ENCODE peak calls at places on chromosomes 11 and 22, in nine cellular contexts. One of them, this sample, is unnamed.

GRCh38 chr11:78432956-78433355 is 15.3 kb upstream of the GAB2 start:
- DNase-seq in lung: no peak
- DNase-seq in lower lobe of right lung: no peak
- DNase-seq in endothelial cell of umbilical vein: no peak
- DNase-seq in fibroblast of the aortic adventitia: no peak
- DNase-seq in HFFc6: no peak
- DNase-seq in Peyer's patch: no peak
- DNase-seq in adrenal gland: no peak
- DNase-seq in NB4: no peak
- DNase-seq in this sample: no peak

GRCh38 chr11:111119751-111120150 is 125.8 kb upstream of the POU2AF2 start:
- DNase-seq in lung: no peak
- DNase-seq in lower lobe of right lung: no peak
- DNase-seq in endothelial cell of umbilical vein: no peak
- DNase-seq in fibroblast of the aortic adventitia: peak
- DNase-seq in HFFc6: no peak
- DNase-seq in Peyer's patch: no peak
- DNase-seq in adrenal gland: no peak
- DNase-seq in NB4: no peak
- DNase-seq in this sample: no peak

GRCh38 chr22:49925525-49926128 is 7.2 kb downstream of the CRELD2 start:
- DNase-seq in lung: no peak
- DNase-seq in lower lobe of right lung: no peak
- DNase-seq in endothelial cell of umbilical vein: no peak
- DNase-seq in fibroblast of the aortic adventitia: no peak
- DNase-seq in HFFc6: no peak
- DNase-seq in Peyer's patch: peak
- DNase-seq in adrenal gland: no peak
- DNase-seq in NB4: no peak
- DNase-seq in this sample: no peak

GRCh38 chr11:117459979-117460300 is 132.3 kb downstream of the CEP164 start:
- DNase-seq in lung: no peak
- DNase-seq in lower lobe of right lung: no peak
- DNase-seq in endothelial cell of umbilical vein: no peak
- DNase-seq in fibroblast of the aortic adventitia: no peak
- DNase-seq in HFFc6: no peak
- DNase-seq in Peyer's patch: no peak
- DNase-seq in adrenal gland: peak
- DNase-seq in NB4: peak
- DNase-seq in this sample: no peak

GRCh38 chr22:28706845-28707244 is 27.2 kb upstream of the TTC28 start:
- DNase-seq in lung: no peak
- DNase-seq in lower lobe of right lung: no peak
- DNase-seq in endothelial cell of umbilical vein: no peak
- DNase-seq in fibroblast of the aortic adventitia: no peak
- DNase-seq in HFFc6: no peak
- DNase-seq in Peyer's patch: no peak
- DNase-seq in adrenal gland: no peak
- DNase-seq in NB4: no peak
- DNase-seq in this sample: no peak

GRCh38 chr11:71197096-71197495 is 55.3 kb downstream of the SHANK2 start:
- DNase-seq in lung: no peak
- DNase-seq in lower lobe of right lung: no peak
- DNase-seq in endothelial cell of umbilical vein: no peak
- DNase-seq in fibroblast of the aortic adventitia: no peak
- DNase-seq in HFFc6: no peak
- DNase-seq in Peyer's patch: no peak
- DNase-seq in adrenal gland: no peak
- DNase-seq in NB4: no peak
- DNase-seq in this sample: no peak

GRCh38 chr11:72238040-72238450 is 5.9 kb downstream of the PHOX2A start:
- DNase-seq in lung: peak
- DNase-seq in lower lobe of right lung: peak
- DNase-seq in endothelial cell of umbilical vein: peak
- DNase-seq in fibroblast of the aortic adventitia: peak
- DNase-seq in HFFc6: peak
- DNase-seq in Peyer's patch: peak
- DNase-seq in adrenal gland: peak
- DNase-seq in NB4: peak
- DNase-seq in this sample: peak

GRCh38 chr11:78038697-78039313 is 15.7 kb upstream of the KCTD14 start:
- DNase-seq in lung: peak
- DNase-seq in lower lobe of right lung: no peak
- DNase-seq in endothelial cell of umbilical vein: peak
- DNase-seq in fibroblast of the aortic adventitia: no peak
- DNase-seq in HFFc6: no peak
- DNase-seq in Peyer's patch: peak
- DNase-seq in adrenal gland: no peak
- DNase-seq in NB4: no peak
- DNase-seq in this sample: no peak

GRCh38 chr11:119626197-119626909 is 102.6 kb downstream of the NECTIN1 start:
- DNase-seq in lung: no peak
- DNase-seq in lower lobe of right lung: no peak
- DNase-seq in endothelial cell of umbilical vein: no peak
- DNase-seq in fibroblast of the aortic adventitia: no peak
- DNase-seq in HFFc6: no peak
- DNase-seq in Peyer's patch: no peak
- DNase-seq in adrenal gland: peak
- DNase-seq in NB4: no peak
- DNase-seq in this sample: no peak

GRCh38 chr11:112662554-112662953 is 298.7 kb upstream of the NCAM1 start:
- DNase-seq in lung: no peak
- DNase-seq in lower lobe of right lung: no peak
- DNase-seq in endothelial cell of umbilical vein: no peak
- DNase-seq in fibroblast of the aortic adventitia: no peak
- DNase-seq in HFFc6: no peak
- DNase-seq in Peyer's patch: no peak
- DNase-seq in adrenal gland: no peak
- DNase-seq in NB4: no peak
- DNase-seq in this sample: no peak

GRCh38 chr11:33893711-33894401 is 2.0 kb upstream of the LMO2 start:
- DNase-seq in lung: no peak
- DNase-seq in lower lobe of right lung: no peak
- DNase-seq in endothelial cell of umbilical vein: no peak
- DNase-seq in fibroblast of the aortic adventitia: peak
- DNase-seq in HFFc6: no peak
- DNase-seq in Peyer's patch: peak
- DNase-seq in adrenal gland: peak
- DNase-seq in NB4: peak
- DNase-seq in this sample: no peak

GRCh38 chr11:12600829-12601228 is 73.4 kb upstream of the TEAD1 start:
- DNase-seq in lung: no peak
- DNase-seq in lower lobe of right lung: no peak
- DNase-seq in endothelial cell of umbilical vein: no peak
- DNase-seq in fibroblast of the aortic adventitia: no peak
- DNase-seq in HFFc6: no peak
- DNase-seq in Peyer's patch: no peak
- DNase-seq in adrenal gland: no peak
- DNase-seq in NB4: no peak
- DNase-seq in this sample: no peak

GRCh38 chr11:127493330-127493729 is 492.8 kb upstream of the KIRREL3 start:
- DNase-seq in lung: no peak
- DNase-seq in lower lobe of right lung: no peak
- DNase-seq in endothelial cell of umbilical vein: no peak
- DNase-seq in fibroblast of the aortic adventitia: no peak
- DNase-seq in HFFc6: peak
- DNase-seq in Peyer's patch: no peak
- DNase-seq in adrenal gland: no peak
- DNase-seq in NB4: peak
- DNase-seq in this sample: no peak

GRCh38 chr22:45485271-45485670 is 17.4 kb upstream of the FBLN1 start:
- DNase-seq in lung: no peak
- DNase-seq in lower lobe of right lung: peak
- DNase-seq in endothelial cell of umbilical vein: no peak
- DNase-seq in fibroblast of the aortic adventitia: no peak
- DNase-seq in HFFc6: no peak
- DNase-seq in Peyer's patch: no peak
- DNase-seq in adrenal gland: no peak
- DNase-seq in NB4: no peak
- DNase-seq in this sample: no peak

GRCh38 chr22:45738206-45738605 is 66.6 kb downstream of the ATXN10 start:
- DNase-seq in lung: no peak
- DNase-seq in lower lobe of right lung: no peak
- DNase-seq in endothelial cell of umbilical vein: no peak
- DNase-seq in fibroblast of the aortic adventitia: no peak
- DNase-seq in HFFc6: peak
- DNase-seq in Peyer's patch: no peak
- DNase-seq in adrenal gland: no peak
- DNase-seq in NB4: no peak
- DNase-seq in this sample: no peak

GRCh38 chr11:10743354-10744035 is 7.6 kb upstream of the CTR9 start:
- DNase-seq in lung: no peak
- DNase-seq in lower lobe of right lung: no peak
- DNase-seq in endothelial cell of umbilical vein: no peak
- DNase-seq in fibroblast of the aortic adventitia: no peak
- DNase-seq in HFFc6: no peak
- DNase-seq in Peyer's patch: peak
- DNase-seq in adrenal gland: no peak
- DNase-seq in NB4: peak
- DNase-seq in this sample: no peak

GRCh38 chr11:7525424-7525823 is 11.6 kb downstream of the PPFIBP2 start:
- DNase-seq in lung: no peak
- DNase-seq in lower lobe of right lung: no peak
- DNase-seq in endothelial cell of umbilical vein: no peak
- DNase-seq in fibroblast of the aortic adventitia: no peak
- DNase-seq in HFFc6: no peak
- DNase-seq in Peyer's patch: peak
- DNase-seq in adrenal gland: no peak
- DNase-seq in NB4: no peak
- DNase-seq in this sample: no peak
- TF ChIP-seq CTCF in lung: no peak
- TF ChIP-seq CTCF in lower lobe of right lung: no peak
- TF ChIP-seq CTCF in endothelial cell of umbilical vein: no peak
- TF ChIP-seq CTCF in fibroblast of the aortic adventitia: no peak
- TF ChIP-seq CTCF in HFFc6: no peak
- TF ChIP-seq CTCF in Peyer's patch: no peak
- TF ChIP-seq CTCF in adrenal gland: no peak
- TF ChIP-seq CTCF in NB4: no peak
- TF ChIP-seq CTCF in this sample: no peak

DNA sequence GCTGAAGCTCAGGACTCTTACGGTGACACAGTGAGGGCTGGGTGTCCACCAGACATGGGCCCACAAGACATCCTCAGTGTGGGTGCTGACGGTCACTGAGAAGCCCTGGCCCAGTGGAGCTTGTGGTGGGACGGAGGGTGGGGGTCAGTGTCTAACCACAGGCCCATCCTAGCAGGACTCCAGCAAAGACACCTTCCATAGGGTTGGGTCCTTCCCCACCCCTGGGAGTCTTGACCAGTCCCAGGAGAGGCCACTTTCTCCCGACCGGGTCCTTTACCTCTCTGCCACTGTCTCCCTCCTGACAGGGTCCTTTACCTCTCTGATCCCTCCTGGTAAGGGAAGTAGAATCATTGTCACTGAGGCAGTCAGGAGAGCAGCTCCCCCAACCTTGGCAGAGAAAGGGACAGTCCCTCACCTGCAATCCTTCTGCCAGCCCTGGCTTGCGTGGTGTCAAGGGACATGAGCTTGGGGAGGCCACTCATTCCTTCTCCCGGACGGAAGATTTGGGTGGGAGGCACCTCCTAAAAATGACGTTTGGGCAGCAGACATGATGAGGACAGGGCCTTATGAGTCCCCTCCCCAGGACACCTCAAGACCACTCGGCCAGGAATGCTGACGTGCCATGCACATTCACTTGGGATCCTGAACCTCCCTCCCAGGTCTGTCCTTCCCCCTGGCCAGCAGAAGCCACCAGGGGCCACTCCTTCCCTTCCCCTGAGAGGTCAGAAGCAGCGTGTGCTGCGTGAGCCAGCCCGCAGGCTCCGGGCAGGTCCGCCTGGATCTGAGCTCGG is 91.5 kb upstream of the FGF3 start:
- DNase-seq in lung: no peak
- DNase-seq in lower lobe of right lung: peak
- DNase-seq in endothelial cell of umbilical vein: no peak
- DNase-seq in fibroblast of the aortic adventitia: no peak
- DNase-seq in HFFc6: no peak
- DNase-seq in Peyer's patch: no peak
- DNase-seq in adrenal gland: no peak
- DNase-seq in NB4: no peak
- DNase-seq in this sample: no peak
- TF ChIP-seq CTCF in lung: no peak
- TF ChIP-seq CTCF in lower lobe of right lung: no peak
- TF ChIP-seq CTCF in endothelial cell of umbilical vein: no peak
- TF ChIP-seq CTCF in fibroblast of the aortic adventitia: no peak
- TF ChIP-seq CTCF in HFFc6: no peak
- TF ChIP-seq CTCF in Peyer's patch: no peak
- TF ChIP-seq CTCF in adrenal gland: no peak
- TF ChIP-seq CTCF in NB4: no peak
- TF ChIP-seq CTCF in this sample: no peak

GRCh38 chr22:19432092-19432844 is at the start of gene MRPL40:
- DNase-seq in lung: peak
- DNase-seq in lower lobe of right lung: peak
- DNase-seq in endothelial cell of umbilical vein: peak
- DNase-seq in fibroblast of the aortic adventitia: peak
- DNase-seq in HFFc6: peak
- DNase-seq in Peyer's patch: peak
- DNase-seq in adrenal gland: peak
- DNase-seq in NB4: peak
- DNase-seq in this sample: peak
- TF ChIP-seq CTCF in lung: no peak
- TF ChIP-seq CTCF in lower lobe of right lung: no peak
- TF ChIP-seq CTCF in endothelial cell of umbilical vein: no peak
- TF ChIP-seq CTCF in fibroblast of the aortic adventitia: no peak
- TF ChIP-seq CTCF in HFFc6: no peak
- TF ChIP-seq CTCF in Peyer's patch: no peak
- TF ChIP-seq CTCF in adrenal gland: no peak
- TF ChIP-seq CTCF in NB4: no peak
- TF ChIP-seq CTCF in this sample: peak

GRCh38 chr22:35020517-35020916 is 45.4 kb upstream of the ISX start:
- DNase-seq in lung: no peak
- DNase-seq in lower lobe of right lung: no peak
- DNase-seq in endothelial cell of umbilical vein: no peak
- DNase-seq in fibroblast of the aortic adventitia: no peak
- DNase-seq in HFFc6: no peak
- DNase-seq in Peyer's patch: no peak
- DNase-seq in adrenal gland: no peak
- DNase-seq in NB4: no peak
- DNase-seq in this sample: no peak

GRCh38 chr22:35021166-35021565 is 44.8 kb upstream of the ISX start:
- DNase-seq in lung: no peak
- DNase-seq in lower lobe of right lung: no peak
- DNase-seq in endothelial cell of umbilical vein: no peak
- DNase-seq in fibroblast of the aortic adventitia: no peak
- DNase-seq in HFFc6: no peak
- DNase-seq in Peyer's patch: peak
- DNase-seq in adrenal gland: no peak
- DNase-seq in NB4: no peak
- DNase-seq in this sample: no peak

GRCh38 chr22:35023692-35024363 is 42.1 kb upstream of the ISX start:
- DNase-seq in lung: peak
- DNase-seq in lower lobe of right lung: peak
- DNase-seq in endothelial cell of umbilical vein: no peak
- DNase-seq in fibroblast of the aortic adventitia: peak
- DNase-seq in HFFc6: no peak
- DNase-seq in Peyer's patch: peak
- DNase-seq in adrenal gland: peak
- DNase-seq in NB4: peak
- DNase-seq in this sample: peak

GRCh38 chr22:35022291-35022690 is 43.7 kb upstream of the ISX start:
- DNase-seq in lung: no peak
- DNase-seq in lower lobe of right lung: no peak
- DNase-seq in endothelial cell of umbilical vein: no peak
- DNase-seq in fibroblast of the aortic adventitia: no peak
- DNase-seq in HFFc6: no peak
- DNase-seq in Peyer's patch: no peak
- DNase-seq in adrenal gland: no peak
- DNase-seq in NB4: no peak
- DNase-seq in this sample: no peak

GRCh38 chr22:35024364-35024692 is 41.6 kb upstream of the ISX start:
- DNase-seq in lung: no peak
- DNase-seq in lower lobe of right lung: no peak
- DNase-seq in endothelial cell of umbilical vein: no peak
- DNase-seq in fibroblast of the aortic adventitia: no peak
- DNase-seq in HFFc6: no peak
- DNase-seq in Peyer's patch: no peak
- DNase-seq in adrenal gland: no peak
- DNase-seq in NB4: no peak
- DNase-seq in this sample: no peak
- TF ChIP-seq CTCF in lung: no peak
- TF ChIP-seq CTCF in lower lobe of right lung: no peak
- TF ChIP-seq CTCF in endothelial cell of umbilical vein: no peak
- TF ChIP-seq CTCF in fibroblast of the aortic adventitia: no peak
- TF ChIP-seq CTCF in HFFc6: peak
- TF ChIP-seq CTCF in Peyer's patch: no peak
- TF ChIP-seq CTCF in adrenal gland: no peak
- TF ChIP-seq CTCF in NB4: no peak
- TF ChIP-seq CTCF in this sample: no peak